ENCODE peak calls at places on chromosomes 4 and X, in seven cellular contexts. H, P, E, T, X, Q and U are unnamed samples.

GRCh38 chrX:74931214-74931613 is 6.0 kb upstream of the NEXMIF start:
- DNase-seq in P (no peak), T (no peak), E (no peak), H (no peak), Q (peak), X (no peak), U (no peak)

GRCh38 chr4:145480257-145480656 is 1.4 kb upstream of the SMAD1 start:
- DNase-seq in H (no peak), T (no peak), X (no peak), Q (peak), E (peak), P (no peak), U (no peak)

GRCh38 chr4:67122029-67122428 is 423.3 kb downstream of the CENPC start:
- DNase-seq in H (no peak), T (no peak), P (no peak), Q (peak), X (no peak), E (peak), U (no peak)

GRCh38 chr4:7083597-7084563 is 16.0 kb upstream of the GRPEL1 start:
- DNase-seq in T (no peak), H (no peak), E (no peak), P (no peak), X (no peak), Q (no peak), U (no peak)

GRCh38 chrX:150364347-150365050 is 1.4 kb downstream of the MAMLD1 start:
- DNase-seq in P (no peak), H (no peak), E (peak), X (no peak), T (peak), Q (no peak), U (peak)

GRCh38 chr4:76388160-76388908 is 32.6 kb downstream of the CCDC158 start:
- DNase-seq in E (no peak), Q (no peak), T (no peak), H (no peak), X (no peak), P (no peak), U (no peak)

GRCh38 chr4:21768349-21769310 is 179.9 kb downstream of the KCNIP4 start:
- DNase-seq in Q (peak), P (no peak), T (peak), X (no peak), E (peak), H (no peak), U (no peak)

GRCh38 chr4:48017108-48017527 is 546 bp downstream of the NIPAL1 start:
- DNase-seq in X (peak), Q (no peak), P (peak), E (peak), T (peak), H (peak), U (peak)

GRCh38 chrX:49230500-49231232 is 2.5 kb downstream of the CACNA1F start:
- DNase-seq in P (no peak), X (peak), E (no peak), H (peak), T (peak), Q (peak), U (peak)

GRCh38 chr4:185304944-185305690 is 90.6 kb downstream of the LRP2BP start:
- DNase-seq in P (no peak), X (no peak), E (peak), H (no peak), Q (peak), T (peak), U (peak)

GRCh38 chr4:138562544-138562961 is 320.4 kb upstream of the SLC7A11 start:
- DNase-seq in P (no peak), Q (peak), X (peak), E (peak), T (peak), H (no peak), U (no peak)

GRCh38 chr4:188400456-188400855 is 261.2 kb downstream of the TRIML1 start:
- DNase-seq in H (no peak), T (no peak), X (no peak), P (no peak), E (no peak), Q (no peak), U (no peak)

GRCh38 chr4:7359302-7360063 is 75.2 kb downstream of the PSAPL1 start:
- DNase-seq in P (no peak), H (no peak), X (no peak), T (no peak), Q (no peak), E (no peak), U (peak)

GRCh38 chr4:87805971-87806370 is 6.6 kb downstream of the IBSP start:
- DNase-seq in P (no peak), H (no peak), X (no peak), E (peak), T (no peak), Q (no peak), U (no peak)

GRCh38 chr4:139164731-139165130 is 12.3 kb downstream of the ELF2 start:
- DNase-seq in X (no peak), H (no peak), E (no peak), P (no peak), T (no peak), Q (no peak), U (no peak)

DNA sequence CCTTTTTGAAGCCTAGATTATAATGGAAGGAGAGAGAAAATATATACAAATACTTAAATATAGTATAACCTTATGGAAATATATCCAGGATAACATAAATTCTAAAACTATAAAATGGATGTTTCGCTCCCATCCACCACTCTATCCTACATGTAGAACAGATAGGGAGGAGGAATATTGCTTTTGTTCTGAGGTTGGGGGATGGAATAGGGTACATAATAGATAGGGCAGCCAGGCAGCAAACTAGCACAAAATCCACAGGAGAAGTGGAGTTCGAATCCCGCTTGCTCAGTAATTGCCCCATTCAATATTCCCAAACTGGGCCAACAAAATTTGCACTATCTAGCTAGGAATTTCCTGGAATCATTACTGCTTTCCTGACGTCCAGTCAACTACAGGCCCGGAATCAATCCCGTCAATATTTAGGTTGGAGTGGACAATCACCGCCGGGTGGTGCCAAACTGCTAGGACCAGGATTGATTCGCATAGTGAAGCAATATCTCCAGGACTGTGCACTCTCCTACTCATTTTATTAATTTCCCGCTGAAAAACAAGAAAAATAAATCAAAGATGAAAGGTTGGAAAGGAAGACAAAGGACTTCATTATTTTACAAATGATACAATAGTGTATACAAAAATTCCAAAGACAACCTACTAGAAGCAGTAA is 40.4 kb upstream of the PAPSS1 start:
- DNase-seq in X (no peak), Q (no peak), P (no peak), E (peak), H (no peak), T (no peak), U (no peak)
- TF ChIP-seq CTCF in X (peak), Q (no peak), P (peak), E (peak), H (no peak), T (peak), U (no peak)

GRCh38 chr4:15779789-15780188 is 1.7 kb downstream of the CD38 start:
- DNase-seq in H (no peak), Q (no peak), T (no peak), P (no peak), X (no peak), E (no peak), U (no peak)

GRCh38 chr4:15778742-15779231 is 659 bp downstream of the CD38 start:
- DNase-seq in H (no peak), P (no peak), T (peak), E (no peak), X (peak), Q (peak), U (peak)

GRCh38 chr4:15778191-15778741 is at the start of gene CD38:
- DNase-seq in Q (peak), X (peak), E (no peak), P (no peak), T (peak), H (no peak), U (peak)

GRCh38 chr4:15777697-15778096 is 431 bp upstream of the CD38 start:
- DNase-seq in H (no peak), Q (no peak), P (no peak), E (no peak), T (no peak), X (no peak), U (no peak)

GRCh38 chr4:15779336-15779735 is 1.2 kb downstream of the CD38 start:
- DNase-seq in T (peak), H (no peak), X (peak), Q (no peak), P (no peak), E (peak), U (peak)
- TF ChIP-seq CTCF in T (peak), H (no peak), X (peak), Q (no peak), P (peak), E (peak), U (no peak)

GRCh38 chr4:15955670-15956069 is 7.3 kb downstream of the FGFBP2 start:
- DNase-seq in X (no peak), T (no peak), Q (no peak), P (no peak), H (no peak), E (peak), U (no peak)
- TF ChIP-seq CTCF in X (no peak), T (no peak), Q (no peak), P (no peak), H (no peak), E (peak), U (no peak)

DNA sequence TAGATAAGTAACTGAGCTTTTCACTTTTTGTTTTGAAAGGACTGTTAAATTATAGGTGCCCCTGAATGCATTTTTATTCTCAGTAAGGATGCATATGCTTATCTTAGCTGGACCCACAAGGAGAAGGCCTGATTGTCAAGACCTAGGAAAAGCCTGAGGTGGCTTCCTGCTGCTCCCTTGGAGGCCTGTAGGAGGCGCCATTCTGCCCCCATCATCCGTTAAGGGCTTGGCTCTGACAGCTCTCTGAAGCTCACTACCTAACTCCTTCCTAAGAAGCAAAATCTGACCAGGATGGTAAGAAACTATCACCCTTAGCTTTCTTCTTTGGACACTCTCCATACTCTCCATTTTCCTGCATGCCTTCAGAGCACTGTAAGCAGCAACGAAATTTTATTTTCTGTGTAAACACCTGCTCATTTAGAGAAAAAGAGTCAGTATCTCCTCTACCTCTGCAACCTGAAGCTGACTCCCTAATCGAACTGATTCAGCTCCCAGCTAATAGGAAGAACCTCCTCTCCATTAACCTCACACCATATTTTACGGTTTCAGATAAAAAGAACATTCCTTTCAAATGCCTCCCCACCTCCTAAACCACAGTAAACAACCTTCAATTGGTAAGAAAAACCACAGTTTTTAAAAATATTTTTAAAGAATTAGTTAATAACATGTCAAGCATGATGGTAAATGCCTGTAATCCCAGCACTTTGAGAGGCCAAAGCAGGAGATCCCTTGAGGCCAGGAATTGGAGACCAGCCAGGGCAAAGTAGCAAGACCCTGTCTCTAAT is 73.4 kb upstream of the EDNRA start:
- DNase-seq in X (peak), E (no peak), H (no peak), Q (peak), P (no peak), T (peak), U (no peak)
- TF ChIP-seq CTCF in X (peak), E (peak), H (no peak), Q (peak), P (peak), T (no peak), U (no peak)

DNA sequence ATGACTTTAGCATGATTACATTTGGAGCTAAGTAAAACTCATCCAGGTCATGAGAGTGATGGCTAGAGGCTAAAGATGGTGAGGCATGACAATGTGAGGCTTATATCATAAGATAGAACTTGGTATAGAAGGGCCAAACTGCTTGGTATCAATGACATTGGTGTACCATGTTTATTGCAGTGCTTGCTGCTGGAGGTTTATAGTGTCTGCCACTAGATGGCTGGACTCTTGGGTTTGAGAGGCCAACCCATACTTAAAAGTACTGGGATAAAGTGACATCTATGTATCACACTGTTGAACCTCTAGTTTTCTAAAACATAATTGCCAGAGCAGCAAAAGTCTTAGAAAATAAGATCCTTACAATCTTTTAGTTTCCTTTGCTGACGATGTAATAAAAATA is 83.0 kb upstream of the TACR3 start:
- DNase-seq in Q (no peak), E (no peak), H (no peak), T (no peak), X (no peak), P (no peak), U (no peak)
- TF ChIP-seq CTCF in Q (peak), E (peak), H (no peak), T (no peak), X (no peak), P (no peak), U (no peak)

GRCh38 chr4:34323549-34324325 is 1920.6 kb downstream of the ARAP2 start:
- DNase-seq in H (no peak), Q (no peak), T (no peak), X (no peak), E (peak), P (no peak), U (no peak)
- TF ChIP-seq CTCF in H (no peak), Q (no peak), T (no peak), X (no peak), E (no peak), P (peak), U (no peak)

DNA sequence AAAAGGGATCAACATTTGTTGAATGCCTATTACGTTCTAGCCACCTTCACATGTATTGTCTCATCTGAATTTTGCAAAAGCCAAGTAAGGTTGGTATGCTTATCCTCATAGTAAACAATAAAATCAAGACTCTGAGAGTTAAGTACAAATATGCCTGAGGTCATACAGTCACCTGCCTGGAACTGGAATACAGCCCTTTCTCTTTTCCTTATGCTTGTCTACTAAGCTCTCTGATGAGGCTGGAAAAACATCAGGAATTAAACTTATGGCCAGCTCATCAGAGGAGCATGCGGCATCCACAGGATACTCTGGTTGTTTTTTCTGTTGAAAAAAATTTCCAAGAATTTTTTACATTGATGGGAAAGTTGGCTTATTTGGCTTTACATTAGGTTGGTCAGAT is 35.5 kb downstream of the NCAPG start:
- DNase-seq in Q (no peak), E (peak), X (no peak), P (no peak), T (no peak), H (no peak), U (no peak)
- TF ChIP-seq CTCF in Q (no peak), E (no peak), X (no peak), P (no peak), T (no peak), H (no peak), U (no peak)